ENCODE peak calls at places on chromosomes 13 and 19, in eight cellular contexts. Z, G, C, D, B, S, W and N are unnamed samples. For H3K9me3, the result is how much of the 10 kb centered on the place peaks cover.

GRCh38 chr19:31408460-31409124 is 59.4 kb upstream of the TSHZ3 start:
- DNase-seq in Z (no peak), G (no peak), C (peak), D (no peak), B (no peak), S (no peak), W (no peak), N (no peak)

GRCh38 chr19:1017115-1017905 is 3.6 kb downstream of the TMEM259 start:
- DNase-seq in Z (no peak), G (no peak), C (no peak), D (no peak), B (no peak), S (no peak), W (no peak), N (no peak)

GRCh38 chr13:75931116-75931515 is 295.0 kb downstream of the LMO7 start:
- DNase-seq in Z (no peak), G (no peak), C (no peak), D (no peak), B (no peak), S (no peak), W (no peak), N (no peak)

GRCh38 chr13:74062933-74063332 is 71.3 kb downstream of the KLF12 start:
- DNase-seq in Z (peak), G (peak), C (peak), D (peak), B (no peak), S (no peak), W (peak), N (no peak)

GRCh38 chr13:27636624-27637288 is 15.1 kb downstream of the POLR1D start:
- DNase-seq in Z (no peak), G (no peak), C (no peak), D (no peak), B (no peak), S (no peak), W (no peak), N (no peak)

GRCh38 chr13:72437458-72437857 is 290.0 kb downstream of the MZT1 start:
- DNase-seq in Z (no peak), G (no peak), C (no peak), D (no peak), B (no peak), S (no peak), W (no peak), N (no peak)

GRCh38 chr13:41224113-41225110 is 30.0 kb upstream of the KBTBD7 start:
- DNase-seq in Z (no peak), G (no peak), C (peak), D (no peak), B (no peak), S (no peak), W (no peak), N (no peak)

GRCh38 chr19:1864480-1865171 is 1.2 kb upstream of the KLF16 start:
- DNase-seq in Z (peak), G (no peak), C (peak), D (peak), B (no peak), S (peak), W (peak), N (peak)

GRCh38 chr13:51846756-51847155 is 1.8 kb upstream of the TMEM272 start:
- DNase-seq in Z (no peak), G (no peak), C (no peak), D (no peak), B (no peak), S (no peak), W (no peak), N (no peak)

GRCh38 chr13:34031629-34032028 is 213.7 kb downstream of the RFC3 start:
- DNase-seq in Z (no peak), G (no peak), C (peak), D (no peak), B (no peak), S (no peak), W (no peak), N (no peak)

GRCh38 chr13:34025746-34026145 is 207.8 kb downstream of the RFC3 start:
- DNase-seq in Z (no peak), G (no peak), C (peak), D (no peak), B (no peak), S (no peak), W (no peak), N (no peak)

GRCh38 chr13:34030782-34031181 is 212.8 kb downstream of the RFC3 start:
- DNase-seq in Z (no peak), G (no peak), C (no peak), D (no peak), B (no peak), S (no peak), W (no peak), N (no peak)

GRCh38 chr13:34026308-34026707 is 208.4 kb downstream of the RFC3 start:
- DNase-seq in Z (no peak), G (no peak), C (no peak), D (no peak), B (no peak), S (no peak), W (no peak), N (no peak)

GRCh38 chr13:34028496-34029442 is 210.8 kb downstream of the RFC3 start:
- DNase-seq in Z (no peak), G (no peak), C (no peak), D (no peak), B (no peak), S (no peak), W (no peak), N (no peak)
- H3K4me3 ChIP-seq in Z (no peak), G (no peak), C (no peak), D (no peak), B (no peak), S (no peak), W (no peak), N (no peak)

GRCh38 chr13:111621164-111621563 is 300.7 kb downstream of the TEX29 start:
- DNase-seq in Z (no peak), G (no peak), C (no peak), D (no peak), B (no peak), S (no peak), W (no peak), N (no peak)
- H3K9me3 ChIP-seq in Z (under half), G (under half), C (under half), D (under half), B (under half), S (under half), W (under half), N (under half)

GRCh38 chr19:40278361-40279045 is 6.6 kb downstream of the AKT2 start:
- DNase-seq in Z (peak), G (no peak), C (no peak), D (no peak), B (no peak), S (peak), W (no peak), N (no peak)
- H3K4me3 ChIP-seq in Z (no peak), G (no peak), C (no peak), D (peak), B (no peak), S (peak), W (no peak), N (no peak)

DNA sequence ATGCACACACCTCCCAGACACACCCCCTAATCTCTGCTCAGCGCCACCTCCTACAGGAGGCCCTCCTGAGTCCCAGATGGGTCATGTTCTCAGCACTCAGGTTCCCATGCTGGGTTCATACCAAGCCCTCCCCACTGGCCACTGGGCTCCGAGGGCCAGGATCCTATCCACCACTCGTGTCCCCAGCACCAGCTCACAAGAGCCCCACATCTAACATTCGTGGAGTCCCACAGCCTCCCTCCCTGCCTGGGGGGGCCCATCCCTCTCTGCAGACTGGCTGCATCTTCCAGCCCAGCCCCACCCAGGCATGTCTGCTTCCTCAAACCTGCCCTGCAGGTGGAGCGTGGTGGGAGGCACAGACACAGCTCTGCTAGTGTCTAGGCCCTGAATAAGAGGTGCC is 227.4 kb downstream of the TUBA3C start:
- DNase-seq in Z (peak), G (no peak), C (no peak), D (no peak), B (no peak), S (no peak), W (no peak), N (no peak)
- H3K9me3 ChIP-seq in Z (under half), G (under half), C (under half), D (under half), B (under half), S (under half), W (under half), N (under half)

DNA sequence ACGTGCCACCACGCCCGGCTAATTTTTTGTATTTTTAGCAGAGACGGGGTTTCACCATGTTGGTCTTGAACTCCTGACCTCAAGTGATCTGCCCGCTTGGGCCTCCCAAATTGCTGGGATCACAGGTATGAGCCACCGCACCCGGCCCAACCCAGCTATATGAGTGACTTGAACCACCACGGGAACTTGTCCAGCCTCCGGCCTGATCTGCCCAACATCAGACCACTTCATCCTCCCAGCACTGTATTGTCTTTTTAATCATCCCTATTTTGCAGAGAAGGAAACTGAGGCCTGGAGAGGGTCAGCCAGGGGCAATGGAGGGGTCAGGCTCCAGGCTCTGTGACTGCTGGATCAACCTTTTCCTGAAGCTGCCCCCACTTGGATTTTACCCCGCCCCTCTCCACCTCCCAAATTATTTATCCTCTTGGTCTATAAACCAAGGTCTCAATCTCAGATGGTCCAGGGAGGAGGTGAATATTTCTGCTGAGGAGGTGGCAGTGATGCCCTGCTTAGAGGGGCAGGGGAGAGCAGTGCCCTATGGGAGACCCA is 893 bp upstream of the PLIN3 start:
- DNase-seq in Z (no peak), G (no peak), C (no peak), D (peak), B (no peak), S (no peak), W (no peak), N (no peak)
- H3K4me3 ChIP-seq in Z (no peak), G (peak), C (no peak), D (no peak), B (peak), S (peak), W (no peak), N (peak)

GRCh38 chr13:19062801-19063200 is 118.8 kb downstream of the TUBA3C start:
- DNase-seq in Z (peak), G (no peak), C (no peak), D (no peak), B (no peak), S (no peak), W (no peak), N (no peak)

GRCh38 chr13:19059016-19059780 is 122.4 kb downstream of the TUBA3C start:
- DNase-seq in Z (peak), G (no peak), C (no peak), D (no peak), B (no peak), S (no peak), W (no peak), N (no peak)

GRCh38 chr13:19061278-19061677 is 120.3 kb downstream of the TUBA3C start:
- DNase-seq in Z (peak), G (no peak), C (no peak), D (no peak), B (no peak), S (no peak), W (no peak), N (no peak)

GRCh38 chr13:19060311-19061002 is 121.2 kb downstream of the TUBA3C start:
- DNase-seq in Z (peak), G (no peak), C (no peak), D (no peak), B (no peak), S (no peak), W (no peak), N (no peak)

DNA sequence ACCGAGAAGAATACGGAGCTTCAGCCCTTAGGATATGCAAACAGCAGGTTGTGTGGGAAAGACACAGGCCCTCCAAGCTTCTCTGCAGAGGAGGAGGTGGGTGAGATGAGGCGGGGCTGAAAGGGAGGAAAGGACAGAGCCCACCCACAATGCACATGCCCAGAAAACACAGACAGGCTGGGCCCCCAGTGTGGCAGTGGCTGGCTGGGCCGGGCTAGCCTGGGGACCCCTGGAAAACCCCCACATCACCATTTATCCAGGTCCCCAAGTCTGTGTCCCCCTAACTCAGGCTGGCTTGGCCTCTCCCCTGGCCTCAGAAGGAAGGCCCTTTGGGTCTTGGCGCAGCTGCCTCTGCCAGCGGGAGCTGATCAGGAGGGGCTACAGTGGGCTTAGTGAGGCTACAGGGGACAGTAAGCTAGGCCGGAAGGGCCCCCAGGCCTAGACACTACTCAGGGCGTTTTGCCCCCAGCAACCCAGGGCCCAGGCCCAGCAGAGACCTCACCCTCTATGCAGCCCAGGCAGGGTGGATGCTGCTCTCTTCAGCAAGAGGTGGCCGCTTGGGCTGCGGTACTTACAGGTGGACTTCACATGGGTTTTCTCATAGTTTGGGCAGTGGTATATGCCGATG is 119.5 kb downstream of the TUBA3C start:
- DNase-seq in Z (peak), G (no peak), C (no peak), D (no peak), B (no peak), S (no peak), W (no peak), N (no peak)
- H3K9me3 ChIP-seq in Z (under half), G (under half), C (under half), D (under half), B (under half), S (under half), W (under half), N (under half)

GRCh38 chr13:48816696-48817095 is 159.0 kb upstream of the FNDC3A start:
- DNase-seq in Z (no peak), G (no peak), C (no peak), D (no peak), B (no peak), S (no peak), W (no peak), N (no peak)
- H3K4me3 ChIP-seq in Z (no peak), G (peak), C (no peak), D (no peak), B (peak), S (no peak), W (no peak), N (peak)

DNA sequence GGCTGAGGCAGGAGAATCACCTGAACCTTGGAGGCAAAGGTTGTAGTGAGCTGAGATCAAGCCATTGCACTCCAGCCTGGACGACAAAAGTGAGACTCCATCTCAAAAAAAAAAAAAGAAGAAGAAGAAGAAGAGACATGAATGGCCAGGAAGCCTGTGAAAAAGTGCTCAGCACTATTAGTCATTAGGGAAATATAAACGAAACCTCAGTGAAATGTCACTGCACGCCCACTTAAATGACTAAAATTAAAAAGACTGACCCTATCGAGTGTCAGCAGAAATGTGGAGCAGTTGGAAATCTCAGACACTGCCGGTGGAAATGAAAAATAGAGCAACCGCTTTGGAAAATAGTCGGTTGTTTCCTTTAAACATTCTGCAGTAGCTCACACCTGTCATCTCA is 5.5 kb upstream of the TYROBP start:
- DNase-seq in Z (no peak), G (no peak), C (no peak), D (no peak), B (no peak), S (no peak), W (no peak), N (no peak)
- H3K9me3 ChIP-seq in Z (under half), G (under half), C (under half), D (under half), B (under half), S (under half), W (under half), N (under half)

DNA sequence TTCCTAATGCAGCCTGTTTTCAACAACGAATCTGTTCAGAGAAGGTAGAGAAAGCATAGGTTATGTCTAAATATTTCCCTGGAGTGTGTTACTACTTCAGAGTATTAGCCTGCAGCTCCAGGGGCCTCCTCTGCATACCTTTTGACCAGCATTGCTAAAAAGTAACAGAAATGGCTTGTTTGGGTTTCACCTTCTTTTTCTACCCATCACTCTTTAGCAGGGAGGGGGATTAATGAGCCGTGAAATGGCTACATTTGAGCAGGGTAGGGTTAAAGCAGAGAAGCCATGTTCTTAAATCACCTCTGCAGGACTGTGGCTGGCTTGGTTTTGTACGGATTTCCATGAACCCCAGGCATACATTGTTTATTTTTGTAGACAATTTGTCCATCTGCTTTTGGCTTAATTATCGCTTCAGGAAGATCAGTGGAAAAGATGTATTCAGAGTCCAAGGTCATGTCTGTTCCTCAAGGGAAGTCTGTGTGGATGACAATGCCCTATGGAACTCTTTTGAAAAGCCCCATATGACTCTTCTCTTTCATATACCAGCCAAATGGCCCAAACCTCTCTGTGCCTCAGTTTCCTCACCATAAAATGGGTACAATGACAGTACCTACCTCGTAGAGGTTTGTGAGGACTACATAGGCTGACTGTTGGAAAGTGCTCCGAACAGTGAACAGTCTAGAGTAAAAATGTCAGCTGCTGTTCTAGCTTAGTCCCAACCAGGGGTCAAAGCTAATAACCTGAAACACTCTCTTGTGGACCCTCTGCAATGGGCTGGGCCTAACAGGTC is 104.4 kb downstream of the COL4A2 start:
- DNase-seq in Z (no peak), G (no peak), C (no peak), D (no peak), B (no peak), S (no peak), W (no peak), N (no peak)
- H3K4me3 ChIP-seq in Z (no peak), G (no peak), C (no peak), D (no peak), B (no peak), S (no peak), W (no peak), N (no peak)